ENCODE peak calls at places on chromosomes 5 and 9, in five cellular contexts. G, V, C, B and R are unnamed samples.

GRCh38 chr9:124852829-124853531 is at the start of gene WDR38:
- DNase-seq in G (peak), V (peak), C (peak), B (peak), R (peak)

GRCh38 chr9:108511200-108511756 is 344.5 kb downstream of the ACTL7B start:
- DNase-seq in G (peak), V (no peak), C (peak), B (peak), R (no peak)

GRCh38 chr9:134671341-134672113 is 29.9 kb downstream of the COL5A1 start:
- DNase-seq in G (no peak), V (no peak), C (no peak), B (no peak), R (no peak)

GRCh38 chr5:106843812-106844416 is 826.8 kb downstream of the EFNA5 start:
- DNase-seq in G (peak), V (no peak), C (no peak), B (no peak), R (peak)

GRCh38 chr5:160315968-160316367 is 3.6 kb upstream of the CCNJL start:
- DNase-seq in G (peak), V (no peak), C (no peak), B (peak), R (peak)

GRCh38 chr5:112529525-112529924 is 110.4 kb upstream of the EPB41L4A start:
- DNase-seq in G (peak), V (no peak), C (no peak), B (no peak), R (peak)

GRCh38 chr5:147387109-147387508 is 122.8 kb downstream of the DPYSL3 start:
- DNase-seq in G (no peak), V (no peak), C (no peak), B (no peak), R (no peak)

GRCh38 chr9:70534058-70534457 is 119.6 kb upstream of the KLF9 start:
- DNase-seq in G (peak), V (no peak), C (no peak), B (peak), R (no peak)

GRCh38 chr5:97986069-97986468 is 787.4 kb upstream of the RGMB start:
- DNase-seq in G (peak), V (no peak), C (no peak), B (peak), R (peak)

GRCh38 chr9:84592918-84593317 is 76.6 kb upstream of the NTRK2 start:
- DNase-seq in G (no peak), V (no peak), C (no peak), B (no peak), R (no peak)

GRCh38 chr9:123867971-123868370 is 62.0 kb downstream of the DENND1A start:
- DNase-seq in G (no peak), V (no peak), C (no peak), B (peak), R (no peak)

GRCh38 chr5:106780355-106780754 is 890.4 kb downstream of the EFNA5 start:
- DNase-seq in G (no peak), V (no peak), C (no peak), B (no peak), R (no peak)

GRCh38 chr5:86917117-86917579 is 299.4 kb downstream of the COX7C start:
- DNase-seq in G (peak), V (no peak), C (no peak), B (peak), R (peak)

GRCh38 chr5:50984628-50985027 is 318.2 kb downstream of the PARP8 start:
- DNase-seq in G (no peak), V (no peak), C (no peak), B (no peak), R (no peak)

GRCh38 chr5:128538249-128539037 is 398 bp upstream of the FBN2 start:
- DNase-seq in G (peak), V (peak), C (peak), B (peak), R (peak)

GRCh38 chr9:15606667-15607472 is 54.0 kb downstream of the CCDC171 start:
- DNase-seq in G (peak), V (no peak), C (no peak), B (peak), R (peak)

GRCh38 chr5:181153814-181154213 is 6.4 kb downstream of the OR2V2 start:
- DNase-seq in G (no peak), V (no peak), C (no peak), B (no peak), R (no peak)

GRCh38 chr5:132044207-132044606 is 16.2 kb upstream of the IL3 start:
- DNase-seq in G (no peak), V (no peak), C (no peak), B (no peak), R (no peak)

GRCh38 chr9:18360005-18360404 is 113.9 kb upstream of the ADAMTSL1 start:
- DNase-seq in G (no peak), V (no peak), C (no peak), B (no peak), R (no peak)

GRCh38 chr9:127980706-127981558 is at the start of gene EEIG1:
- DNase-seq in G (peak), V (peak), C (peak), B (peak), R (peak)

GRCh38 chr5:83488271-83488670 is 16.7 kb downstream of the VCAN start:
- DNase-seq in G (no peak), V (no peak), C (no peak), B (peak), R (no peak)

GRCh38 chr9:4588721-4589120 is 73.4 kb upstream of the PLPP6 start:
- DNase-seq in G (no peak), V (no peak), C (no peak), B (no peak), R (no peak)

GRCh38 chr9:34377402-34377741 is 674 bp upstream of the MYORG start:
- DNase-seq in G (no peak), V (peak), C (no peak), B (no peak), R (peak)

GRCh38 chr5:2199697-2200096 is 317.0 kb upstream of the IRX4 start:
- DNase-seq in G (no peak), V (no peak), C (no peak), B (no peak), R (no peak)

GRCh38 chr5:43019615-43020293 is 20.4 kb downstream of the ANXA2R start:
- DNase-seq in G (peak), V (peak), C (no peak), B (peak), R (no peak)

GRCh38 chr9:137411670-137412380 is 11.1 kb downstream of the EXD3 start:
- DNase-seq in G (peak), V (peak), C (peak), B (peak), R (peak)

GRCh38 chr5:177601577-177602457 is 1.9 kb downstream of the B4GALT7 start:
- DNase-seq in G (no peak), V (peak), C (no peak), B (no peak), R (no peak)

GRCh38 chr9:89284076-89284475 is 26.9 kb upstream of the CKS2 start:
- DNase-seq in G (no peak), V (no peak), C (no peak), B (no peak), R (no peak)

GRCh38 chr9:14466828-14467227 is 152.9 kb upstream of the NFIB start:
- DNase-seq in G (no peak), V (no peak), C (no peak), B (no peak), R (no peak)

DNA sequence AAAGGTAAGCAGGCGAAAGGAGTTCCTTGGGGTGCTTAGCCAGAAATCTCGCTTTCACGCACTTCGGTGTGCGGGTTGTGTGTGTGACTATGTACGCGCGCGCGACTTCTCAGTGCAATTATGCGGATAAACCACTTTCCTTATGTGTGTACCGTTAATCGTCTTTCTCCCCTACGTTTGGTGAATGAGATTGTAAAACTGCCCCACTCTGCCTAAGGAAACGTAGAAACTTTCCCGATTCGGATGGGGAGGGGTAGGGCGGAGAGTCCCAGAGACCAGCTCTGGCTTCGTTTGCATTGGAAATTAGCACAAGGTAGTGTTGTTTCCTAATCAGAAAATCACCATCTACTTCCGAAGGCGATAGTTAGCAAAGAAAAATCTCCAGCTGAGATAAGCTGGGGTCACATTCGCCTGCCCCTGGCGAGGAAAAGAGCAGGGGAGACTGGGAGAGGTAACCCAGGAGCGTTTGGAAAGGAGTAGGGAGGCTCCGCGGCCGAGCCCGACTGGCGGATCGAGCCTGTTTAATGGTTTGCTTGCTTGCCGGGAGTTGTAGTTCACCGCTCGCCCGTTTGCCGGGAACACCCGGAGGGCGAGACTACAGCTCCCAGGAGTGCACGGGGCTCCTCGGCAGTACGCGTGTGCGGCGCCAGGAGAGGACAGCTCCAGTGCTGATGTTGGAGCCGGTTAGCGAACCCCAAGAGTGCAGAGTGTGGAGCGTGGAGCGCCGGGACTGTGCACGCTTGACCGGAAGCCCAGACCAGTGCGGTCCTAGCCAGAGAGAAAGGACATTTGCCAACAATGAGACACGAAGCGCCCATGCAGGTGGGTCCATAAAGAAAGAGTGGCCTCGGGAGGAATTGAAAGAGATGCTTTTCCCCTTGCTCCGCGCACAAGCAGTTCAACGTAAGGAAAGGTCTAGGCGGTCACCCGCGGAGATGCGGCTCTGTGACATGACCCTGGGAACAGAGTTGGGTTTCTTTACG is at the start of gene RAB3C:
- DNase-seq in G (peak), V (peak), C (peak), B (peak), R (peak)
- TF ChIP-seq CTCF in G (no peak), V (peak), C (no peak), B (no peak), R (no peak)

DNA sequence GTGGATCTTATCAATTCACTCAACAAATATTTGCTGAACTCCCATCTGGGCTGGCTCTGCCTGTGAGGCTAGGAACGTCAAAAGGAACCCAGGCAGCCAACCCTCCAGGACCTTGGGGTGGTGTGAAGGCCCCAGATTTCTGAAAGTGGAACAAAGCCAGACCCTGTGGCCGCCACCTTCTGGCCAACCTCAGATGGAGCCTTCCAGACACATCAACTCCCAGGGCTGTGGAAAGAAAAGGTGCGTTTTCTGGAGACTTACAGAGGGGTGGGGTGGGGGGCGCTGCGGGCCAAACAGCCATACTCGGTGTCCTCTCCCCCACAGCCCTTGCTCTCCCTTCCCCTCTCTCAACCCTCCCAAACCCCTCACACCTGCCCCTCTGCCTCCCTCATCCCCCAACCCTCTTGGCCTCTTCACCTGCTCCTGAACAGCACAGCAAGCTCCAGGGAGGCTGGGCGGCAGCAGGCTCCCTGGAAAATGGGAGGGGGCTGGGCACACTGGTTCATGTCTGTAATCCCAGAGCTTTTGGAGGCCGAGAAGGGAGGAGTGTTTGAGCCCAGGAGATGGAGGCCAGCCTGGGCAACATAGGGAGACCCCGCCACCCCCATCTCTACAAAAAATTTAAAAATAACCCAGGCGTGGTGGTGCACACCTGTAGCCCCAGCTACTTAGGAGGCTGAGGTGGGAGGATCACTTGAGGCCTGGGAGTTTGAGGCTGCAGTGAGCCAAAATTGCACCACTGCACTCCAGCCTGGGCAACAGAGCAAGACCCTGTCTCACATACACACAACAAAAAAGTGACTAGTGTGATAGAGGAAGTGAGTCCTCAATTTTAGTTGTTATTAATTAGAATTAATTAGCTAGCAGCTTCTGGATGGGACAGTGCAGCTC is 45.0 kb upstream of the PRRC2B start:
- DNase-seq in G (no peak), V (peak), C (no peak), B (no peak), R (no peak)
- TF ChIP-seq CTCF in G (peak), V (no peak), C (no peak), B (peak), R (no peak)

GRCh38 chr9:110426052-110426709 is 88.5 kb upstream of the TXNDC8 start:
- DNase-seq in G (peak), V (no peak), C (no peak), B (peak), R (peak)
- TF ChIP-seq CTCF in G (peak), V (no peak), C (peak), B (peak), R (peak)

GRCh38 chr9:37037137-37037743 is 3.2 kb upstream of the PAX5 start:
- DNase-seq in G (no peak), V (no peak), C (no peak), B (no peak), R (no peak)

GRCh38 chr9:37034938-37035471 is 937 bp upstream of the PAX5 start:
- DNase-seq in G (no peak), V (no peak), C (no peak), B (no peak), R (no peak)

GRCh38 chr9:37035472-37036236 is 1.6 kb upstream of the PAX5 start:
- DNase-seq in G (peak), V (no peak), C (no peak), B (no peak), R (no peak)

GRCh38 chr9:37037744-37038640 is 3.9 kb upstream of the PAX5 start:
- DNase-seq in G (no peak), V (no peak), C (no peak), B (no peak), R (no peak)

DNA sequence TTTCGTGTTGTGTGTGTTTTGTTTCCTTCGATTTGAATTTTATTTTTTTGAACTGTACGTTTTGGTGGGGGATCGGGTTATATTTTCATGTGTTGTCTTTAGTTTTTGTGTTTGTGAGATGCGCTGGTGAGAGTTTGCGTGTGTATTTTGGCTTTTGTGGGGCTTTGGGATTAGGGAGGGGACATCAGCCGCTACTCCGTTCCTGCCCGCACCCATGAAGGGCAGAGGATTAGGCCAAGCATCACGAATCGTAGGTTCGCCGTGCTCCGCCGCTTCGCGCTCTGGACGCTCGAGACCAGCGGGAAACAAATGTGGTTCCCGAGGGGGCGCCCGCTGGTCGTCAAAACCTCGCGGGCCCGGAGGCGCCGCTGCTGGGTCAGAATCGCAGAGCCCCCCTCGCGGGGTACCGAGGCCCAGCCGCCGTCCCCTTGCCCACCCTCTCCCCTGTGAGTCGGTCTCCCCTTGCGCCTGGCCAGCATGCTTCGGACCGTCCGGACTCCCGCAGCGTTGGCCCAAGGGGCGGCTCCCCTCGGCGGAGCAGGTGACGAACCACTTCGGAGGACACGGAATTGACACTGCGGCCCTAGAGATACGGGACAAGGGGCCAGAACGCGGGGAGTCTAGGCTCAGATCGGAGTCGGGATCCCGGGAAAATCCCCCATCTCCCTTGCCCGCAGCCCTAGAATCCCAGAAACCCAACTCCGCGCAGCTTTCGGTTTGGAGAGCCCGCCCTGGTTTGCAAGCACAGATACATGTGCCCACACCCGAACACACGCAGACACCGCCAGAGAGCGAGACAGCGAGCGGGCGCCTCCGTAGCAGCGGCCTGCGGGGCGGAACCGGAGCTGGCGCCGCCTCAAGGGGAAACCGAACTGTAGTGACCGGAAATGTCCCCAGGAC is 2.4 kb upstream of the PAX5 start:
- DNase-seq in G (peak), V (peak), C (no peak), B (peak), R (no peak)
- TF ChIP-seq CTCF in G (no peak), V (no peak), C (no peak), B (no peak), R (no peak)

DNA sequence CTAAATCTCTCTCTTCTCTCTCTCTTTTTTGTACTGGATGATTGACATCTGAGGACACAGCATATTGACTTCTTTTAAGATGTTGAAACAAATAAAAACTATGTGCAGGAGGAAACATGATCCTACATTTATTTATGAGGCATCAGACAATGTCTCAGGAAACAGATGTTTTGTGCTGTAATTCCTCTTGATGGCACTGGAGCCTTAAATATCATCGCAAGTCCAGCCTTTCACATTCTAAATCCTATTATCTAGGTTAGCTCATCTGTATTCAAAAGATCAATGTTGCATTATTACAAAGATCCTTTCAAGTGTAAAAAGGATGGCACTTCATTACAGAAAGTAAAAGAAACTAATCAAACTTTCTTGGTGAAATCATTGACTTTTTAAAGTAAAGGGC is 63.9 kb downstream of the MAT2B start:
- DNase-seq in G (peak), V (no peak), C (no peak), B (peak), R (peak)
- TF ChIP-seq CTCF in G (peak), V (no peak), C (peak), B (peak), R (peak)

GRCh38 chr5:165135551-165135950 is 1630.1 kb downstream of the MAT2B start:
- DNase-seq in G (no peak), V (no peak), C (no peak), B (no peak), R (no peak)
- TF ChIP-seq CTCF in G (no peak), V (no peak), C (no peak), B (no peak), R (no peak)

DNA sequence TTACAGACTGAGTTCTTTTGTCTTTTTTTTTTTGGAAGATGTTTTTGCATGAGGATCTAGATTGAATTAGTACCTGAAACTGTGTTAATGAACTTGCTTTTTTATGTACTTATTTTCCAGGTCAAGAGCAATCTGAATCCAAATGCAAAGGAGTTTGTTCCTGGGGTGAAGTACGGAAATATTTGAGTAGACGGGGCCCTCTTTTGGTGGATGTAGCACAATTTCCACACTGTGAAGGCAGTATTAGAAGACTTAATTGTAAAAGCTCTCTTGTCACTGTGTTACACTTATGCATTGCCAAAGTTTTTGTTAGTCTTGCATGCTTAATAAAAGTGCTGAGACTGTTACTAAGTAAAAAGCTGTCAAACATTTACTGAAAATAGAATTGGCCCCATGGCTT is 14.5 kb downstream of the SLC23A1 start:
- DNase-seq in G (no peak), V (no peak), C (no peak), B (peak), R (no peak)
- TF ChIP-seq CTCF in G (no peak), V (no peak), C (no peak), B (peak), R (no peak)

GRCh38 chr5:144142030-144142825 is 28.2 kb downstream of the YIPF5 start:
- DNase-seq in G (peak), V (no peak), C (no peak), B (peak), R (peak)
- TF ChIP-seq CTCF in G (peak), V (peak), C (peak), B (peak), R (peak)

GRCh38 chr5:93096561-93096960 is 484.5 kb downstream of the NR2F1-AS1 start:
- DNase-seq in G (no peak), V (no peak), C (no peak), B (no peak), R (no peak)

GRCh38 chr5:93100976-93101375 is 480.0 kb downstream of the NR2F1-AS1 start:
- DNase-seq in G (peak), V (no peak), C (no peak), B (no peak), R (no peak)

GRCh38 chr5:93100433-93100832 is 480.6 kb downstream of the NR2F1-AS1 start:
- DNase-seq in G (peak), V (no peak), C (no peak), B (peak), R (no peak)

GRCh38 chr5:93099902-93100347 is 481.1 kb downstream of the NR2F1-AS1 start:
- DNase-seq in G (no peak), V (no peak), C (no peak), B (no peak), R (no peak)
- TF ChIP-seq CTCF in G (no peak), V (no peak), C (no peak), B (no peak), R (no peak)